ENCODE peak calls at places on chromosomes 5 and 9, in ten cellular contexts. V is MM.1S, S is H1, D is mesendoderm, M is SK-N-SH, E is neural progenitor cell, T is IMR-90, G is mammary epithelial cell, Y is GM23338, N is mesenchymal stem cell. B is an unnamed sample.
A peak's percentile ranks its signal among the peaks of the same experiment; 100 is the strongest.

GRCh38 chr9:37236822-37237221 is 116.4 kb downstream of the ZCCHC7 start:
- DNase-seq in V (no peak), D (no peak), S (no peak), N (no peak), M (no peak), Y (no peak), T (no peak), E (no peak), G (no peak), B (no peak)

GRCh38 chr9:114348906-114349482 is 19.3 kb downstream of the ORM2 start:
- DNase-seq in G (peak; percentile 95), T (peak; percentile 99), Y (peak; percentile 85), D (peak; percentile 97), N (peak; percentile 100), E (peak; percentile 78), M (no peak), V (no peak), S (peak; percentile 66), B (peak; percentile 91)

GRCh38 chr5:1036504-1037122 is 28.0 kb downstream of the NKD2 start:
- DNase-seq in E (no peak), G (no peak), Y (no peak), M (peak; percentile 17), N (no peak), S (no peak), T (no peak), V (no peak), D (no peak), B (no peak)

GRCh38 chr9:3855601-3856328 is 330.0 kb upstream of the RFX3 start:
- DNase-seq in G (no peak), T (no peak), V (no peak), M (no peak), E (no peak), Y (no peak), D (peak; percentile 54), N (no peak), S (no peak), B (no peak)

GRCh38 chr5:108340131-108340530 is 41.8 kb downstream of the FBXL17 start:
- DNase-seq in E (no peak), Y (no peak), V (no peak), G (no peak), D (no peak), M (no peak), N (no peak), T (no peak), S (no peak), B (no peak)

GRCh38 chr5:172283862-172284274 is 304 bp upstream of the UBTD2 start:
- DNase-seq in N (peak; percentile 82), M (peak; percentile 98), E (peak; percentile 95), V (peak; percentile 85), Y (peak; percentile 93), S (no peak), G (peak; percentile 65), T (peak; percentile 74), D (peak; percentile 92), B (peak; percentile 49)

GRCh38 chr5:142360607-142361120 is 35.8 kb upstream of the SPRY4 start:
- DNase-seq in D (peak; percentile 90), M (peak; percentile 52), Y (peak; percentile 51), N (peak; percentile 91), G (no peak), V (no peak), S (no peak), E (peak; percentile 56), T (peak; percentile 71), B (no peak)

GRCh38 chr5:135887881-135888614 is 7.6 kb downstream of the IL9 start:
- DNase-seq in S (no peak), V (no peak), N (peak; percentile 68), Y (peak; percentile 71), D (peak; percentile 67), E (peak; percentile 70), M (no peak), T (peak; percentile 52), G (no peak), B (no peak)

GRCh38 chr5:144369001-144369400 is 198.3 kb downstream of the KCTD16 start:
- DNase-seq in T (no peak), M (no peak), S (no peak), G (no peak), N (no peak), E (no peak), D (no peak), Y (no peak), V (no peak), B (no peak)

GRCh38 chr5:1171340-1171941 is 30.0 kb upstream of the SLC6A19 start:
- DNase-seq in N (peak; percentile 74), S (no peak), Y (no peak), V (no peak), E (no peak), G (no peak), D (no peak), T (peak; percentile 33), M (no peak), B (peak; percentile 75)

GRCh38 chr9:96883922-96884321 is 29.6 kb upstream of the ZNF782 start:
- DNase-seq in D (no peak), V (no peak), M (no peak), T (no peak), G (no peak), E (no peak), N (no peak), S (no peak), Y (no peak), B (no peak)
- H3K36me3 ChIP-seq in D (no peaks in the 10 kb centered on the region), V (no peaks in the 10 kb centered on the region), M (no peaks in the 10 kb centered on the region), T (no peaks in the 10 kb centered on the region), G (no peaks in the 10 kb centered on the region), E (no peaks in the 10 kb centered on the region), N (no peaks in the 10 kb centered on the region), S (no peaks in the 10 kb centered on the region), Y (no peaks in the 10 kb centered on the region), B (no peaks in the 10 kb centered on the region)

GRCh38 chr5:13698882-13699281 is 245.6 kb downstream of the DNAH5 start:
- DNase-seq in D (no peak), M (no peak), T (no peak), G (no peak), Y (no peak), N (no peak), S (no peak), V (no peak), E (no peak), B (no peak)
- H3K4me2 ChIP-seq in D (no peak overlapping the region), M (no peak overlapping the region), T (no peak overlapping the region), G (no peak overlapping the region), Y (no peak overlapping the region), N (no peak overlapping the region), S (no peak overlapping the region), V (no peak overlapping the region), E (no peak overlapping the region), B (no peak overlapping the region)

GRCh38 chr9:91729558-91729842 is 220.5 kb downstream of the ROR2 start:
- DNase-seq in M (no peak), Y (no peak), D (no peak), G (no peak), T (no peak), V (no peak), S (no peak), N (no peak), E (no peak), B (no peak)

GRCh38 chr9:91733006-91733624 is 216.9 kb downstream of the ROR2 start:
- DNase-seq in S (no peak), E (no peak), N (no peak), T (no peak), V (no peak), M (no peak), D (no peak), Y (no peak), G (no peak), B (no peak)

GRCh38 chr9:91732187-91733005 is 217.6 kb downstream of the ROR2 start:
- DNase-seq in D (no peak), V (no peak), Y (no peak), M (no peak), N (no peak), T (no peak), E (no peak), S (no peak), G (no peak), B (no peak)

GRCh38 chr9:91727972-91728371 is 222.1 kb downstream of the ROR2 start:
- DNase-seq in T (no peak), N (no peak), G (no peak), D (no peak), E (no peak), S (no peak), V (no peak), Y (no peak), M (no peak), B (no peak)

GRCh38 chr9:91730806-91731205 is 219.2 kb downstream of the ROR2 start:
- DNase-seq in V (no peak), D (no peak), M (no peak), E (no peak), G (no peak), S (no peak), N (no peak), Y (no peak), T (no peak), B (no peak)
- H3K36me3 ChIP-seq in V (peaks cover 4% of the 10 kb centered on the region), D (peaks cover 11% of the 10 kb centered on the region), M (no peaks in the 10 kb centered on the region), E (no peaks in the 10 kb centered on the region), G (no peaks in the 10 kb centered on the region), S (no peaks in the 10 kb centered on the region), N (peaks cover 3% of the 10 kb centered on the region), Y (no peaks in the 10 kb centered on the region), T (peaks cover 41% of the 10 kb centered on the region), B (no peaks in the 10 kb centered on the region)

GRCh38 chr5:41794478-41794877 is 75.7 kb downstream of the OXCT1 start:
- DNase-seq in V (no peak), G (peak; percentile 77), E (no peak), Y (no peak), S (no peak), N (peak; percentile 95), M (no peak), T (peak; percentile 98), D (peak; percentile 53), B (peak; percentile 36)

GRCh38 chr5:41790038-41790776 is 80.0 kb downstream of the OXCT1 start:
- DNase-seq in D (no peak), T (peak; percentile 45), Y (no peak), S (no peak), M (peak; percentile 55), E (no peak), N (no peak), G (no peak), V (no peak), B (no peak)

GRCh38 chr5:41795125-41795524 is 75.1 kb downstream of the OXCT1 start:
- DNase-seq in V (no peak), D (no peak), G (no peak), N (no peak), M (no peak), Y (peak; percentile 7), E (no peak), S (no peak), T (no peak), B (no peak)

GRCh38 chr5:41796061-41796460 is 74.2 kb downstream of the OXCT1 start:
- DNase-seq in Y (no peak), S (no peak), N (no peak), V (no peak), T (no peak), E (no peak), D (no peak), G (no peak), M (no peak), B (no peak)

DNA sequence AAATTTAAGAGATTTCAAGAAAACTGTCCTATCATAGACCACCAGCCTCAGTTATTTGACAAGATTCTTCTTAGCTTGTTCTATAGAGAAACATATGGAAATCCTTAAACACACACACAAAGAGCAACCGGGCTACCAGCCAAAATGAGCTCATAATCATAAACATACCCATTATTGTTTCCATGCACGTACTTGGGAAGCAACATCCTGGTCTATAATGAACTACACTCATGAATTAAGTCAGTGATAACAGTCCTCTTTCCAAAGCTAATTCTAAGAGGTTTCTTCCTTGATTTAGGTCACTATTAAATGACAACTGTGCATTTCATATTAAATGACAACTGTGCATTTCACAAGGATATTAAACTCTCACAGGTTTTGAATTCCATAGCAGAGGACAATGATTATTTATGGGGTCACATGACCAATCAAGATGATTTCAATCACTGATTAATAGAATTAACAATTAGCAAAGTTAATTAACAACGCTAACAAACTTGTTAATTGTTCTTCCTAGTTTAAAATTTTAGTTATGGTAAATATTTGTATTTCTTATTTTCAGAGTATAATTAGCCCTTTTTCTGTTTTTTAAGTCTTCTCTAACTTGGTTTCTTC is 77.0 kb downstream of the OXCT1 start:
- DNase-seq in T (peak; percentile 93), Y (no peak), M (peak; percentile 60), E (no peak), S (no peak), V (no peak), D (no peak), G (peak; percentile 37), N (peak; percentile 80), B (no peak)
- H3K4me2 ChIP-seq in T (peak overlapping the region; percentile 57), Y (no peak overlapping the region), M (peak overlapping the region; percentile 40), E (no peak overlapping the region), S (no peak overlapping the region), V (no peak overlapping the region), D (no peak overlapping the region), G (no peak overlapping the region), N (no peak overlapping the region), B (no peak overlapping the region)

B was measured in PC-9.